ENCODE peak calls at places on chromosomes 12 and 14, in four cellular contexts. Y is HepG2, H is GM12878, D is H1. F is an unnamed sample.

GRCh38 chr12:116882742-116883141 is 1.5 kb upstream of the HRK start:
- DNase-seq in H (no peak), Y (no peak), D (no peak), F (no peak)

GRCh38 chr14:59126714-59127436 is 61.6 kb upstream of the DAAM1 start:
- DNase-seq in H (no peak), Y (peak), D (no peak), F (peak)

GRCh38 chr12:60819794-60820193 is 1224.0 kb downstream of the SLC16A7 start:
- DNase-seq in Y (no peak), D (no peak), H (no peak), F (no peak)

GRCh38 chr14:37246427-37246829 is 48.7 kb downstream of the MIPOL1 start:
- DNase-seq in H (no peak), D (no peak), Y (peak), F (no peak)

GRCh38 chr12:20398720-20399119 is 30.4 kb downstream of the PDE3A start:
- DNase-seq in H (no peak), Y (no peak), D (no peak), F (no peak)

GRCh38 chr12:75634244-75635222 is 123.1 kb upstream of the KRR1 start:
- DNase-seq in D (no peak), Y (no peak), H (no peak), F (no peak)

GRCh38 chr14:80942158-80942738 is 710 bp upstream of the CEP128 start:
- DNase-seq in Y (no peak), H (no peak), D (no peak), F (no peak)

GRCh38 chr14:36515896-36516718 is 3.9 kb downstream of the NKX2-1 start:
- DNase-seq in H (no peak), D (no peak), Y (no peak), F (no peak)

GRCh38 chr12:49276304-49277290 is 11.7 kb downstream of the TUBA1C start:
- DNase-seq in D (no peak), Y (no peak), H (no peak), F (no peak)

GRCh38 chr12:43883311-43883710 is 47.4 kb downstream of the TMEM117 start:
- DNase-seq in Y (no peak), D (no peak), H (no peak), F (no peak)

GRCh38 chr12:75641031-75641780 is 129.8 kb upstream of the KRR1 start:
- DNase-seq in H (peak), D (no peak), Y (no peak), F (no peak)

GRCh38 chr14:85501751-85502150 is 28.2 kb upstream of the FLRT2 start:
- DNase-seq in H (no peak), Y (no peak), D (no peak), F (no peak)

GRCh38 chr14:94601961-94602391 is 10.2 kb upstream of the SERPINA3 start:
- DNase-seq in Y (peak), D (no peak), H (no peak), F (no peak)

GRCh38 chr14:72126561-72126960 is 194.3 kb downstream of the RGS6 start:
- DNase-seq in H (no peak), D (no peak), Y (no peak), F (no peak)

GRCh38 chr12:1529862-1530591 is 64.4 kb downstream of the FBXL14 start:
- DNase-seq in D (no peak), H (no peak), Y (no peak), F (no peak)

GRCh38 chr14:78970677-78971076 is 800.5 kb downstream of the NRXN3 start:
- DNase-seq in Y (no peak), D (no peak), H (no peak), F (no peak)

GRCh38 chr14:37590096-37590809 is 4.8 kb downstream of the FOXA1 start:
- DNase-seq in D (no peak), H (no peak), Y (no peak), F (no peak)

GRCh38 chr12:124523071-124523470 is 44.3 kb downstream of the NCOR2 start:
- DNase-seq in D (no peak), Y (no peak), H (no peak), F (no peak)

GRCh38 chr12:104213952-104214351 is 1.6 kb upstream of the TXNRD1 start:
- DNase-seq in D (no peak), H (no peak), Y (no peak), F (no peak)

GRCh38 chr12:71548906-71549305 is 109.3 kb downstream of the LGR5 start:
- DNase-seq in D (no peak), Y (no peak), H (no peak), F (no peak)

GRCh38 chr14:64912256-64912655 is 2.0 kb upstream of the CHURC1 start:
- DNase-seq in D (no peak), H (no peak), Y (no peak), F (no peak)

GRCh38 chr12:96886998-96887677 is 19.9 kb upstream of the NEDD1 start:
- DNase-seq in D (no peak), Y (no peak), H (no peak), F (no peak)

GRCh38 chr14:39434401-39434800 is 2.2 kb upstream of the FBXO33 start:
- DNase-seq in Y (no peak), D (no peak), H (no peak), F (no peak)

GRCh38 chr14:54312166-54312801 is 84.5 kb upstream of the CDKN3 start:
- DNase-seq in Y (no peak), H (no peak), D (no peak), F (peak)

GRCh38 chr12:115023279-115023678 is 339.3 kb upstream of the TBX3 start:
- DNase-seq in Y (no peak), D (no peak), H (no peak), F (no peak)
- H3K9ac ChIP-seq in Y (no peak), D (no peak), H (no peak), F (no peak)

DNA sequence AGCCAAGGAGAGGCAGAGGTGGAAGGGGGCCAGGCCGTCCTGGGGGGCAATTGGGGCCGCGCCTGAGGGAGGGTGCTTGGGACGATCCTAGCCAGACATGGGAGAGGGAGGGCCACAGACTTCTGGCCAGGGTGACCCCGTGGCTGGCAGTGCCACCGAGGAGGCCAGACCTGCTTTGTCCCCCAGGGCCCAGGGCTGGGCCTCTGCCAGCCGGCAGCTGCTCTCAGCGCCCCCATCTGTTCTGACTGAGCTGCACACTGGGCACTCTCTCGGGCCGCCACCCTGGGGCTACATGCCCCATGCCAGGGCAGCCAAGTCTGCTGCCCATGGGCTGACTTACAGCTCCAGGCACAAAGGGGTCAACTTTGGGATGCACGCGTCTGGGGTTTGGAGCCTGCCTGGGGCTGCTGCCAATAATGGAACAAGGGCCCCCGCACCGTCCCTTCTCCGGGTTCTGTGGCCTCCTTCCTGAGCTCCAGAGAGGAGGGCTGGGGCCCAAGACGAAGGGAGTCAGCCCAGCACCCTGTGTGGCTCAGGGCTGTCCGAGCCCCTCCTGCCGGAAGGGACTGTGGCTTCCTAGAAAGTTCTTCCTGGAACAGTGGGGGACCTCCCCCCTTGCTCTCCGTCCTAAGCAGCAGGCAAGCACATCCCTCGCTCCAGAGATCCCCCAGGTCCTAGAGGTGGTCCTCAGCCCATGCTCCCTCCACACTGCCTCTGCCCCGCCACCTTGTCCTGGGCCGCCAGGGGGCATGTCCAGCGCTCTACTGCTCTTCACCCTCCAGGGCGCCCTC is 1.1 kb downstream of the ADSS1 start:
- DNase-seq in D (no peak), H (no peak), Y (peak), F (no peak)
- H3K4me3 ChIP-seq in D (peak), H (no peak), Y (peak), F (peak)

GRCh38 chr14:102516531-102517411 is 7.2 kb upstream of the ANKRD9 start:
- DNase-seq in H (no peak), D (no peak), Y (peak), F (no peak)
- TF ChIP-seq SUZ12 in H (no peak), D (no peak), Y (no peak), F (no peak)

GRCh38 chr12:46358325-46358700 is 14.3 kb downstream of the SLC38A2 start:
- DNase-seq in D (no peak), Y (no peak), H (no peak), F (no peak)
- H3K9ac ChIP-seq in D (no peak), Y (no peak), H (no peak), F (no peak)

F was measured in NT2/D1.